ENCODE peak calls at places on chromosomes 11 and 22, in five cellular contexts. F is H7; R is fibroblast of the aortic adventitia; Q is iPS-NIHi11; C is naive thymus-derived CD8-positive, alpha-beta T cell. A is an unnamed sample.
A peak's percentile ranks its signal among the peaks of the same experiment; 100 is the strongest.

GRCh38 chr11:1970956-1971355 is 23.8 kb downstream of the MRPL23 start:
- DNase-seq in Q (no peak), R (no peak), F (no peak), C (no peak), A (no peak)

GRCh38 chr11:14029415-14029814 is 66.9 kb downstream of the SPON1 start:
- DNase-seq in Q (peak; percentile 37), R (no peak), F (peak; percentile 28), C (no peak), A (no peak)

GRCh38 chr22:19722175-19722914 is 994 bp upstream of the GP1BB start:
- DNase-seq in R (no peak), Q (no peak), C (no peak), F (peak; percentile 86), A (no peak)

GRCh38 chr11:84249344-84250135 is 963.4 kb upstream of the CCDC90B start:
- DNase-seq in Q (no peak), F (no peak), C (no peak), R (peak; percentile 16), A (peak; percentile 49)

GRCh38 chr11:64163951-64164350 is 2.0 kb downstream of the MACROD1 start:
- DNase-seq in C (no peak), Q (no peak), R (no peak), F (no peak), A (no peak)

GRCh38 chr11:35058318-35058717 is 80.7 kb upstream of the CD44 start:
- DNase-seq in R (no peak), C (no peak), F (no peak), Q (no peak), A (no peak)

GRCh38 chr11:125228425-125228824 is 63.9 kb downstream of the PKNOX2 start:
- DNase-seq in C (no peak), Q (no peak), R (no peak), F (peak; percentile 57), A (no peak)

GRCh38 chr11:83826078-83826477 is 539.9 kb upstream of the CCDC90B start:
- DNase-seq in R (no peak), Q (no peak), F (no peak), C (no peak), A (no peak)

GRCh38 chr22:50027639-50028537 is 15.3 kb upstream of the IL17REL start:
- DNase-seq in Q (peak; percentile 10), R (no peak), C (no peak), F (peak; percentile 61), A (no peak)

A was measured in fibroblast of mammary gland.